ENCODE peak calls at places on chromosome 10, in nine cellular contexts. Z is brain microvascular endothelial cell, R is kidney, P is fibroblast of pulmonary artery, S is cardiac muscle cell, U is left ventricle myocardium inferior, I is neural crest cell, A is MCF 10A, E is prostate gland. N is an unnamed sample.

GRCh38 chr10:76192694-76193304 is 761.4 kb downstream of the LRMDA start:
- DNase-seq in Z (no peak), R (no peak), P (no peak), S (no peak), U (no peak), I (no peak), A (no peak), E (no peak), N (no peak)

GRCh38 chr10:43959854-43960415 is 311.3 kb upstream of the ZNF32 start:
- DNase-seq in Z (no peak), R (no peak), P (no peak), S (no peak), U (no peak), I (no peak), A (no peak), E (no peak), N (no peak)

GRCh38 chr10:110803830-110804338 is 67.8 kb upstream of the PDCD4 start:
- DNase-seq in Z (no peak), R (no peak), P (peak; percentile 55), S (peak; percentile 53), U (no peak), I (peak; percentile 39), A (peak; percentile 61), E (peak; percentile 46), N (peak; percentile 40)

GRCh38 chr10:78623577-78624215 is 445.1 kb upstream of the ZMIZ1 start:
- DNase-seq in Z (peak; percentile 66), R (no peak), P (peak; percentile 45), S (peak; percentile 61), U (no peak), I (no peak), A (peak; percentile 13), E (no peak), N (peak; percentile 54)

GRCh38 chr10:58781873-58782488 is 269.3 kb downstream of the BICC1 start:
- DNase-seq in Z (peak; percentile 43), R (no peak), P (peak; percentile 66), S (peak; percentile 52), U (no peak), I (no peak), A (peak; percentile 59), E (peak; percentile 47), N (no peak)

GRCh38 chr10:118778727-118779126 is 24.0 kb upstream of the CACUL1 start:
- DNase-seq in Z (no peak), R (no peak), P (no peak), S (no peak), U (no peak), I (no peak), A (no peak), E (no peak), N (no peak)

GRCh38 chr10:96478317-96478716 is 35.4 kb downstream of the TLL2 start:
- DNase-seq in Z (no peak), R (no peak), P (no peak), S (no peak), U (no peak), I (no peak), A (peak; percentile 14), E (no peak), N (no peak)

GRCh38 chr10:3757638-3758490 is 27.1 kb downstream of the KLF6 start:
- DNase-seq in Z (no peak), R (no peak), P (peak; percentile 37), S (no peak), U (no peak), I (no peak), A (peak; percentile 91), E (no peak), N (peak; percentile 92)

GRCh38 chr10:122018951-122019413 is 30.0 kb downstream of the TACC2 start:
- DNase-seq in Z (no peak), R (no peak), P (no peak), S (no peak), U (no peak), I (no peak), A (no peak), E (peak; percentile 83), N (peak; percentile 83)

GRCh38 chr10:102262744-102263370 is 17.5 kb downstream of the GBF1 start:
- DNase-seq in Z (no peak), R (no peak), P (peak; percentile 31), S (no peak), U (no peak), I (no peak), A (no peak), E (no peak), N (no peak)

GRCh38 chr10:117698809-117699208 is 156.3 kb downstream of the EMX2 start:
- DNase-seq in Z (no peak), R (no peak), P (no peak), S (no peak), U (no peak), I (no peak), A (no peak), E (no peak), N (no peak)

DNA sequence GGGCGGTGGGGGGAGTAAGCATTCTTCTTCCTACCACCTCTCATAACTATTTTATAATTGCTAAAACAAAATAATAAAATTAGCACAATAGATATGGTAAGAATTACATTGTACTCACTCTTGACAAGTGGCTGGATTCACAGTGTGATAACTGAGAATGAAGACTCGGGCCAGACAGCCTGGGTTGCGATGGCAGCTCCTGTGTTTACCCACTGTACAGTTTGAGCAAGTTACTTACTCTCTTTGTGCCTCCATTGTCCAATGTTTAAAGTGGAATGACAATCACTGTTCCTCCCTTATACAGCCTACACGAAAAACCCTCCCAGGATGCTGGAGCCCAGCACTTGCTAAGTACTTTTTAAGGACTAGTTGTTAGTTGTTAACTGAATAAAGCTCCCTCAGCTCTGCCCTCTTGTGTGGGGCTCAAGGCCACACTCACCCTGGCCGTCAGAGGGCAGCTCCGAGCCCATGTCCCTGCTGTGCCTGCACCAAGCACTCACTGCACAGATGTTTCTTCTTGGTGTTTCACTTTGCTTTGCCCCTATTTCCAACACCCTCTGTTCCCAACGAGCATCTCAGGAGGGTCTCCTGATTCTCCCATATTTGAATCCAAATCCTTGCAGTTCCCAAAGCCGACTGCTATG is 56.4 kb upstream of the NPS start:
- DNase-seq in Z (peak; percentile 2), R (no peak), P (no peak), S (peak; percentile 23), U (no peak), I (no peak), A (peak; percentile 47), E (no peak), N (no peak)
- TF ChIP-seq CTCF in Z (peak; percentile 36), R (no peak), P (no peak), S (peak; percentile 10), U (no peak), I (peak; percentile 17), A (peak; percentile 39), E (no peak), N (no peak)

DNA sequence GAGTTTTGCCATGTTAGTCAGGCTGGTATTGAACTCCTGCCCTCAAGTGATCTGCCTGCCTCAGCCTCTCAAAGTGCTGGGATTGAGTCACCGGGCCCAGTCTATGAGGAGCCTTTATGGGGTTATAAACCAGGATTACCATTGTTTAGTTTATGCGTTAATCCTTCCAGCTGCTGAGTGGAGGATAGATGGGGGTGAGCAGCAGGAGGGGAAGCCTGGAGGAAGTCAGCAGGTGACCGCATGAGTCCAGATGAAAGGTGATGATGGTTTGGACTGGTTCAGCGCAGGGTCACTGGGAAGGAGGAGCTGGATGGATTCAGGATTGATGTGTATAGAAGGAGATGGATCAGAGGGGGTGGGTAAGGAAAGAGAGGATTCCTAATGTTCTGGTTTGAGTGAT is 197.1 kb downstream of the ADAM12 start:
- DNase-seq in Z (no peak), R (no peak), P (no peak), S (no peak), U (no peak), I (no peak), A (no peak), E (no peak), N (no peak)
- TF ChIP-seq CTCF in Z (no peak), R (no peak), P (no peak), S (no peak), U (no peak), I (no peak), A (no peak), E (no peak), N (no peak)

DNA sequence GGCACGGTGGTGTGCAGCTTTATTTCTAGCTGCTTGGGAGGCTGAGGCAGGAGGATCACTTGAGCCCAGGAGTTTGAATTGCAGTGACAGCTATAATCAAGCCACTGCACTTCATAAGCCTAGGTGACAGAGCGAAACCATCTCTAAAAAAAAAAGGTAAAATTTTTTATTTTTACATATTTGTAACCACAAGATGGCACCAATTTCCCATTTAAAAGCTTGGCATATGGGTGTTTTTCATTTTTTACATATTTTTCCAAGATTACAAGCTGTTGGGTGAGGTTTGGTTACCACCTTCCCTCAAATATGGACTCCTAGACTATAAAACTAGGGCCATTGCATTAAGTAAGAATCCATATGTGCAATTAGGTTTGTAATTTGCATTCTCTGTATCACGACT is 129.2 kb upstream of the ACBD5 start:
- DNase-seq in Z (no peak), R (no peak), P (peak; percentile 15), S (no peak), U (no peak), I (no peak), A (peak; percentile 24), E (no peak), N (no peak)
- TF ChIP-seq CTCF in Z (no peak), R (no peak), P (peak; percentile 22), S (no peak), U (no peak), I (peak; percentile 62), A (peak; percentile 40), E (no peak), N (peak; percentile 67)

GRCh38 chr10:67788028-67788886 is 49.7 kb downstream of the DNAJC12 start:
- DNase-seq in Z (peak; percentile 16), R (no peak), P (peak; percentile 28), S (peak; percentile 61), U (peak; percentile 57), I (peak; percentile 40), A (peak; percentile 47), E (no peak), N (no peak)
- TF ChIP-seq CTCF in Z (peak; percentile 73), R (peak; percentile 44), P (peak; percentile 53), S (peak; percentile 72), U (peak; percentile 63), I (peak; percentile 62), A (peak; percentile 39), E (peak; percentile 42), N (peak; percentile 68)

DNA sequence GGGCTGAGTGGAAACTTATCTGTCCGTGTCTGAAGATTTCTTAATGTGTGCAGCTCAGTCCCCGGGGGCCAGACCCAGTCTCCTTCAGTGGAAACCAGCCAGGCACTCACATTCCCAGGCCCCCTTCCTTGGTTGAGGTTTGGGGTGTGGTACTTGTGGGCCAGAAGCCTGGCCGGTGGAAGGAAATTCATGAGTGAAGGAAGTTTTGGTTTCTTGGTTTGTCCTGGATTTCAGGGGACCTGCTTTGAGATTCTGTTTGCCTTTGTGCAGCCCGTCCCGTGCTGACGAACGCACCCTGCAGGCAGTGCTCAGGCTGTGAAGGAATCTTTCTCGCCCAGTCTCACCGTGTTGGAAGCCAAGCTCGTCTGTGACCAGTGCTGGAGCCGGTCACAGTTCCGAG is 2.9 kb downstream of the INPP5A start:
- DNase-seq in Z (peak; percentile 51), R (peak; percentile 66), P (peak; percentile 30), S (no peak), U (peak; percentile 30), I (no peak), A (no peak), E (peak; percentile 36), N (no peak)
- TF ChIP-seq CTCF in Z (peak; percentile 66), R (peak; percentile 12), P (peak; percentile 37), S (peak; percentile 44), U (peak; percentile 47), I (peak; percentile 20), A (no peak), E (no peak), N (no peak)

GRCh38 chr10:86508217-86508616 is 13.4 kb downstream of the WAPL start:
- DNase-seq in Z (no peak), R (no peak), P (no peak), S (no peak), U (no peak), I (no peak), A (no peak), E (no peak), N (no peak)
- TF ChIP-seq CTCF in Z (no peak), R (no peak), P (no peak), S (no peak), U (no peak), I (no peak), A (no peak), E (no peak), N (no peak)

N was measured in foreskin keratinocyte.